ENCODE peak calls at places on chromosomes 1 and 21, in five cellular contexts. T is fibroblast of villous mesenchyme, B is pancreas, A is astrocyte of the spinal cord, R is psoas muscle. H is an unnamed sample.

GRCh38 chr1:9822897-9823692 is 670 bp downstream of the CLSTN1 start:
- DNase-seq in T (peak), B (peak), A (no peak), R (peak), H (no peak)

GRCh38 chr1:215777370-215777925 is 210.3 kb downstream of the KCTD3 start:
- DNase-seq in T (no peak), B (no peak), A (peak), R (no peak), H (no peak)

GRCh38 chr1:12174789-12175455 is 8.1 kb downstream of the TNFRSF1B start:
- DNase-seq in T (peak), B (no peak), A (no peak), R (peak), H (no peak)

GRCh38 chr1:9296850-9297249 is 4.2 kb downstream of the SPSB1 start:
- DNase-seq in T (peak), B (no peak), A (no peak), R (peak), H (no peak)

GRCh38 chr21:45294509-45295291 is 7.0 kb upstream of the POFUT2 start:
- DNase-seq in T (peak), B (peak), A (peak), R (peak), H (peak)

GRCh38 chr1:166588741-166589140 is 250.5 kb upstream of the POGK start:
- DNase-seq in T (no peak), B (no peak), A (peak), R (no peak), H (peak)

GRCh38 chr1:181104790-181105133 is 16.3 kb downstream of the IER5 start:
- DNase-seq in T (no peak), B (no peak), A (no peak), R (peak), H (no peak)

GRCh38 chr21:17854771-17855170 is 35.6 kb upstream of the C21orf91 start:
- DNase-seq in T (no peak), B (no peak), A (no peak), R (no peak), H (no peak)

GRCh38 chr1:15371610-15372539 is 37.8 kb upstream of the EFHD2 start:
- DNase-seq in T (no peak), B (no peak), A (no peak), R (peak), H (no peak)
- H3K4me3 ChIP-seq in T (no peak), B (no peak), A (no peak), R (no peak), H (no peak)

GRCh38 chr1:24932284-24932683 is 2.2 kb upstream of the RUNX3 start:
- DNase-seq in T (no peak), B (peak), A (no peak), R (peak), H (no peak)
- TF ChIP-seq CTCF in T (peak), B (peak), A (peak), R (peak), H (peak)

GRCh38 chr1:160404094-160404493 is 3.7 kb downstream of the VANGL2 start:
- DNase-seq in T (no peak), B (no peak), A (no peak), R (no peak), H (no peak)

GRCh38 chr1:160403244-160403643 is 2.9 kb downstream of the VANGL2 start:
- DNase-seq in T (no peak), B (no peak), A (no peak), R (no peak), H (no peak)

GRCh38 chr1:160400646-160401486 is 502 bp downstream of the VANGL2 start:
- DNase-seq in T (no peak), B (peak), A (no peak), R (no peak), H (no peak)

GRCh38 chr1:160401487-160401805 is 1.1 kb downstream of the VANGL2 start:
- DNase-seq in T (no peak), B (no peak), A (no peak), R (no peak), H (no peak)

GRCh38 chr1:160401972-160402795 is 1.8 kb downstream of the VANGL2 start:
- DNase-seq in T (no peak), B (no peak), A (no peak), R (no peak), H (no peak)
- H3K4me3 ChIP-seq in T (no peak), B (no peak), A (no peak), R (no peak), H (peak)

GRCh38 chr1:23021834-23022233 is 2.6 kb downstream of the KDM1A start:
- DNase-seq in T (no peak), B (no peak), A (no peak), R (no peak), H (no peak)
- TF ChIP-seq CTCF in T (no peak), B (no peak), A (no peak), R (no peak), H (no peak)

GRCh38 chr1:23370270-23370743 is 671 bp upstream of the ZNF436 start:
- DNase-seq in T (no peak), B (no peak), A (no peak), R (no peak), H (no peak)

GRCh38 chr1:23371987-23372386 is 2.4 kb upstream of the ZNF436 start:
- DNase-seq in T (no peak), B (no peak), A (no peak), R (peak), H (no peak)

GRCh38 chr1:23372481-23372880 is 2.8 kb upstream of the ZNF436 start:
- DNase-seq in T (no peak), B (no peak), A (no peak), R (no peak), H (no peak)

GRCh38 chr1:23369335-23370013 is at the start of gene ZNF436:
- DNase-seq in T (peak), B (peak), A (peak), R (peak), H (peak)

DNA sequence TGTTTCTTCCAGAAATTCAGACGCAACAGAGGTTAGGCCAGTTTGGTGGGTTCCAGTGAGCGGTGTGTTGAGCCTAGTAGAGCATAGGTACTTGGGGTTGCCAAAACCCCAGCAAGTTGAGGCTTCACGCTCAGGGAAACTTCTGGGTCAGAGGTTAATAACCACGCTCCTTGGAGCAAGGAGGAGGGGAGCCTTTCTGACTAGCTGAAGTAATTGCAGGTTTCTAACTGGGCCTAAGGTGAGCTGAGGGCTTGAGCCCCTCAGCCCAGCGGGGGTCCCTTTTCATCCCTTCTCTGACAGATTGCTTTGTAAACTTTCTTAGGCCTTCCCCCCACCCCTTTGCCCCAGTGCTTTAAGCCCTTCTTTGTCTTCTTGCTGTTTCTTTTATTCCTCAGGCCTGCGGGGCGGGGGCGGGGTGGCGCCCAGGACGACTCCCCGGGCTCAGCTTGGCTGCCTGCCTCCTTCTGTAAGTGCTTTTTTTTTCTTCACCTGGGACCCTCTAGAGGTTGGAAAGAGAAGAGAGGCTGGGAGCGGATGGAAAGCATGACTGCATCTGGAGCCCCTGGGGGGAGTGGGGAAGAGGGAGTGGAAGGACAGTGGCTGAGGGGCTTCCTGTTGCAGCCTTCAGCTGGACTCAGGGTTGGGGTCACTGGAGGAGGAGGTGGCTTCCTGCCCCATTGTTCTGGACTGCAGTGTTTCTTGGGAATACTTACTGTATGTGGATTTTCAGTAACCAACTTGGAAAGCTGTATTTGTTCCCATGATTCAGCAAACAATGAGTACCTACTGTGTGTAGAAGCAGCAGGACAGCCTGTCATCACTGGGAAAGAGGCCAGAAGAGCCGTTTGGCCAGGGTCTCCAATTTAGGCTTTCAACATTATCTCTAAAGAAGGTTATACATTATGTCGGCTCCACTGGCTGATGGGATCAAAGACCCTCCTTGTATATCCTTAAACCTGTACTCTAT is 1.4 kb upstream of the ZNF436 start:
- DNase-seq in T (no peak), B (no peak), A (peak), R (no peak), H (no peak)
- H3K4me3 ChIP-seq in T (peak), B (peak), A (peak), R (peak), H (no peak)